ENCODE peak calls at places on chromosomes 2 and 18, in six cellular contexts. W is GM12878, O is HCT116, U is K562, T is HepG2, D is H1. F is an unnamed sample.

GRCh38 chr2:128196026-128196822 is 105.2 kb downstream of the UGGT1 start:
- DNase-seq in W (no peak), D (peak), U (no peak), T (peak), O (no peak), F (no peak)

GRCh38 chr2:10009811-10010781 is 33.3 kb upstream of the KLF11 start:
- DNase-seq in T (no peak), W (no peak), U (no peak), D (no peak), O (no peak), F (no peak)

GRCh38 chr2:177474904-177475474 is 82.4 kb downstream of the AGPS start:
- DNase-seq in O (peak), D (no peak), W (no peak), U (no peak), T (no peak), F (no peak)

GRCh38 chr2:220076734-220077133 is 449.3 kb downstream of the SLC4A3 start:
- DNase-seq in D (no peak), U (no peak), O (no peak), T (no peak), W (no peak), F (no peak)

GRCh38 chr2:240832205-240832727 is 12.2 kb upstream of the KIF1A start:
- DNase-seq in U (peak), T (peak), O (peak), D (peak), W (peak), F (peak)

GRCh38 chr2:209549589-209549988 is 125.7 kb downstream of the MAP2 start:
- DNase-seq in D (no peak), O (no peak), U (no peak), T (no peak), W (no peak), F (no peak)

GRCh38 chr2:241612156-241613017 is 24.6 kb downstream of the THAP4 start:
- DNase-seq in D (no peak), O (no peak), T (no peak), U (no peak), W (no peak), F (no peak)

GRCh38 chr2:122041455-122041854 is 286.0 kb downstream of the TSN start:
- DNase-seq in U (no peak), T (no peak), W (no peak), D (no peak), O (no peak), F (no peak)

GRCh38 chr2:27771548-27772335 is at the start of gene MRPL33:
- DNase-seq in O (peak), T (peak), U (peak), D (peak), W (peak), F (peak)

GRCh38 chr2:83747141-83747540 is 711.9 kb downstream of the SUCLG1 start:
- DNase-seq in T (no peak), W (no peak), O (no peak), U (no peak), D (no peak), F (no peak)

GRCh38 chr2:28493636-28494035 is 2.2 kb upstream of the PLB1 start:
- DNase-seq in O (no peak), D (no peak), W (no peak), T (no peak), U (no peak), F (no peak)

GRCh38 chr2:230184727-230185578 is 34.8 kb downstream of the SP110 start:
- DNase-seq in U (no peak), W (no peak), T (no peak), D (no peak), O (no peak), F (no peak)

GRCh38 chr18:48787523-48788151 is 163.1 kb downstream of the SMAD7 start:
- DNase-seq in U (no peak), O (no peak), T (no peak), D (no peak), W (no peak), F (no peak)

GRCh38 chr2:37582911-37583310 is 88.5 kb downstream of the CDC42EP3 start:
- DNase-seq in O (no peak), U (no peak), D (no peak), T (no peak), W (no peak), F (no peak)

GRCh38 chr18:76553715-76554603 is 58.9 kb upstream of the ZNF516 start:
- DNase-seq in O (no peak), D (no peak), T (peak), U (no peak), W (no peak), F (no peak)

GRCh38 chr2:11680181-11680900 is 10.3 kb upstream of the NTSR2 start:
- DNase-seq in T (peak), O (no peak), D (no peak), U (no peak), W (no peak), F (no peak)

DNA sequence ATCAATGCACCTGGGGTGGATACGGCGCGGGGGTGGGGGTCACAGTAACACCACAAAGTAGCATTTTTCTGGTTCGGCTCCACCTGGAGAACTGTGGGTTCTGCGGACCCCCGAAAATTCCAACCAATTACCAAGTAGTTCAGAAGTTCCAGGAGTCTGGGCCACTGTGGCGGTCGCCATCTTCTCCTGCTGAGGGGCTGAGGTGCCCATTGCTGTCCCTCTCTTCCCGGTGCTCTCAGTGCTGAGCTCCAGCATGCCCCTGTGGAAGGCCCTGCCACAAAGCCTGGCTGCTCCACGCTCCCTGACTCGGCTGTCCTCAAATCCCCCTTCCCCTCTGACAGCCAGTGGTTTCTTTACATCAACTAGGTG is 79.3 kb downstream of the GFPT1 start:
- DNase-seq in D (no peak), O (no peak), W (no peak), T (no peak), U (no peak), F (no peak)
- H3K9ac ChIP-seq in D (no peak), O (no peak), W (no peak), T (no peak), U (no peak), F (peak)

DNA sequence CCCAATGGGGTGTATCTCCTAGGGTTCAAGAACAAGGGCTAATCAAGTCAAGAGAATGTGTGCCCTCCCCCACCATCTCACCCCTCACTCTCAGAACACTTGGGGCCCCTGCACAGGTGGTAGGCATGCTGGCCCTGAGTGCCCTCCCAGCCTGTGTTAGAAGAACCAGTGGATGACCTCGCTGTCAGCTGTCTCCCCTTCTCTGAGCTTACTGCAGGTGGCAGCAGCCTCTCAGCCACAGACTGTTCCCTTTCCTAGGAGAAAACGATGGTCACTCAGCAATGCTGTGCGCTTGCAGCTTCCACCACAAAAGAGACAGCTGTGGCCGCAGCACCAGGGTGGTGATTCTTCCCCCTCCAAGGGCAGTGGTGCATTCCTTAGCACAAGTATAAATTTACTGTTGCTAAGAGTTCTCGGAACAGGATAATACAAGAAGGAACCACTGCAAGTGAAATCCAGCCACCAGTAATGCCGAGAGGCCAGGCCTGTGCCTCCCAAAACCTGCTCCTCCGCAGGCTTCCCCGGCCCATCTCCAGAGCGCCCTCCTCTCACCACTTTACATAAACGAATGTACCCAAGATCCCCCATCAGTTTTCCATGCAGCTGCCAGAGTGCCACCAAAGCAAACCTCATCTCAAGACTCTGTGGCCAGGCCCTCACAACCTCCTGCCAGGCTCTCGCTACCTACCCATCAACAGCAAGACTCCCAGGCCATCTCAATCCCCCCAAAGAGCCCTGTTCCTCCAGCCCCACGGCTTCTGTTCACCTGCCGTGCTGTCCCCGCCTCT is 935 bp upstream of the RAMP1 start:
- DNase-seq in D (peak), W (peak), O (no peak), T (peak), U (peak), F (peak)
- H3K4me3 ChIP-seq in D (peak), W (no peak), O (peak), T (peak), U (no peak), F (no peak)

GRCh38 chr2:138534791-138535190 is 33.2 kb downstream of the SPOPL start:
- DNase-seq in T (no peak), U (no peak), O (no peak), W (no peak), D (no peak), F (no peak)

GRCh38 chr2:138531913-138532312 is 30.3 kb downstream of the SPOPL start:
- DNase-seq in W (no peak), O (no peak), U (no peak), D (no peak), T (no peak), F (no peak)

GRCh38 chr2:138537170-138537915 is 35.8 kb downstream of the SPOPL start:
- DNase-seq in O (no peak), W (no peak), U (no peak), D (no peak), T (no peak), F (no peak)

GRCh38 chr2:138536740-138537139 is 35.2 kb downstream of the SPOPL start:
- DNase-seq in O (no peak), U (no peak), T (no peak), W (no peak), D (no peak), F (peak)

GRCh38 chr2:138536302-138536701 is 34.7 kb downstream of the SPOPL start:
- DNase-seq in T (no peak), D (no peak), O (no peak), W (peak), U (no peak), F (peak)
- TF ChIP-seq ZNF274 in T (no peak), D (no peak), O (no peak), W (no peak), U (no peak), F (no peak)

DNA sequence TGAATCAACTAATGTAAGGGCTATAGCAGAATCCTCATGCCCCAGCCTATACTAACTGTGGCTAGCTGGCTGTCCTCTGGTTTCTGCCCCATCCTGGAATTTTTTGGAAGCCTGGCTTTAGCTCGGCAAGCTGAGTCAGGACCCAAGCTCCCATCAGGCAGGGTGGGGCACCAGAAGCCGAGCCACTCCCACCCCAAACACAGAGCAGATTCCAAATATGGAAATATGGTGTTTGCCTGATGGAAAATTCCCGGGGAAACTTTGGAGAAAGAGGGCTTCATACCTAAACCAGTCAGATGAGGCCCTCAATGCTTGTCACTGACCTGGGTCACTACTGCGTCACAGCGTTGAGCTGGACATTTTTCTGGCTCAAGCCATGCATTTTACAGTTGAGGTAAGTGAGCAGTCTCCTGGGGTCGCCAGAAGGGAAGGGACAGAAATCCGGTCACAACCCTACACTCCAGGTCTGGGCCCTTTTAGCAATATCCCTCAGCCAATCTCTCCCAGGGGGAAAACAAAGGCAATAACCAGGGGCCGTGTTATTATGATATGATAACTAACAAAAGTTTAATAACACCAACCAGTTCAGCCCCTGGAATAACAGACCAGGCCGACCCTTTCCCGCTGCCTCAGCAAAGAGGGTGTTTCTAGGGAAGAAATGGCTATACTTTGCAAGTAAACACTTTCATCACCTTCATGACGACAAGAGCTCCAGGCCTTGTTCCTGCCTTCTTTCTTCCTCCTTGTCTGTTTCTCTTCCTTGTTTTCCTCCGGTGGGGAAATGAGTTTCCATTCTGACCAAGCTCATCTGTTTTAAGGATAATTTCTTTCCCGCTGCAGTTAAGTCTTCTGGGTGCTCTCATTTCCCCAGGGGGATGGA is 37.7 kb downstream of the PSD4 start:
- DNase-seq in U (no peak), W (no peak), T (peak), D (no peak), O (peak), F (no peak)
- H3K9ac ChIP-seq in U (no peak), W (no peak), T (no peak), D (no peak), O (peak), F (no peak)

GRCh38 chr2:85420743-85421705 is 2.5 kb downstream of the SH2D6 start:
- DNase-seq in W (no peak), T (peak), D (peak), U (peak), O (no peak), F (peak)
- H3K4me3 ChIP-seq in W (no peak), T (peak), D (no peak), U (no peak), O (no peak), F (no peak)

DNA sequence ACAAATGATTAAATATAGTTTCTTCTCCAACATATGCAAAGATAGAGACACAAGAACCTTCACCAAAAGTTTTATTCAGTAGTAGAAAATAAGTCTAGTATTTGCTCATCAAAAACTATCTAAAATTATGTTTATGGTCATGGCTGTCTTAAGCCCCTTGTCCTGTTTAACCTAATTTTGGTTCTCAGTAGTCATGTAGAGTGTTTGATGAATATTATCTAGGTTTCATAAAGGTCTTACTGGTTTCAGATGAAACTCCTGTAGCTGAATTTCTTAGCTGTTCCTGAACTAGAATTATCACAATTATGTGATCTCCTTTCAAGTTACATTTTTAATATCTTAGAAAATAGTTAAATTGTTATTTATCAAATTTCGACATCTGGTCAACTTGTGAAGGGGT is 228.0 kb upstream of the SPHKAP start:
- DNase-seq in D (no peak), W (no peak), U (no peak), O (no peak), T (no peak), F (no peak)
- TF ChIP-seq ZNF274 in D (no peak), W (no peak), U (no peak), O (no peak), T (no peak), F (no peak)

GRCh38 chr2:8684885-8685696 is 3.2 kb downstream of the ID2 start:
- DNase-seq in D (peak), W (no peak), O (peak), U (peak), T (peak), F (peak)

GRCh38 chr2:8682719-8683667 is 1.1 kb downstream of the ID2 start:
- DNase-seq in W (no peak), U (no peak), T (peak), O (peak), D (no peak), F (no peak)

GRCh38 chr2:8681786-8682692 is at the start of gene ID2:
- DNase-seq in W (peak), O (peak), D (peak), T (peak), U (peak), F (peak)

GRCh38 chr2:8685697-8686358 is 4.0 kb downstream of the ID2 start:
- DNase-seq in D (peak), T (peak), O (peak), U (peak), W (no peak), F (peak)

GRCh38 chr2:8684421-8684884 is 2.6 kb downstream of the ID2 start:
- DNase-seq in D (no peak), W (peak), U (no peak), O (peak), T (peak), F (no peak)
- H3K9ac ChIP-seq in D (no peak), W (peak), U (peak), O (peak), T (peak), F (peak)